ENCODE peak calls at places on chromosome 3, in four cellular contexts. S is NCI-H2029, A is psoas muscle, U is ELF-1. L is an unnamed sample.

GRCh38 chr3:177284383-177284881 is 87.2 kb upstream of the TBL1XR1 start:
- DNase-seq in U (peak), A (peak), S (peak), L (no peak)

GRCh38 chr3:157408499-157409149 is 28.0 kb upstream of the PTX3 start:
- DNase-seq in A (no peak), S (no peak), U (no peak), L (no peak)

GRCh38 chr3:9396301-9396631 is 1.1 kb upstream of the SETD5 start:
- DNase-seq in S (peak), A (no peak), U (peak), L (no peak)

GRCh38 chr3:126266291-126266840 is 86.0 kb upstream of the ALDH1L1 start:
- DNase-seq in U (peak), S (no peak), A (peak), L (peak)

GRCh38 chr3:171614318-171614967 is 154.2 kb upstream of the TNIK start:
- DNase-seq in A (peak), U (peak), S (no peak), L (no peak)

GRCh38 chr3:43779850-43780249 is 89.1 kb downstream of the ABHD5 start:
- DNase-seq in A (no peak), U (no peak), S (no peak), L (no peak)

GRCh38 chr3:48962939-48963338 is 27.1 kb upstream of the P4HTM start:
- DNase-seq in U (no peak), S (no peak), A (no peak), L (no peak)

GRCh38 chr3:63413523-63413922 is 135.4 kb downstream of the SYNPR start:
- DNase-seq in U (no peak), A (no peak), S (no peak), L (no peak)

GRCh38 chr3:41295740-41296139 is 96.4 kb downstream of the CTNNB1 start:
- DNase-seq in U (no peak), S (no peak), A (no peak), L (no peak)

GRCh38 chr3:131708216-131708615 is 205.4 kb upstream of the MRPL3 start:
- DNase-seq in U (no peak), A (no peak), S (no peak), L (no peak)

GRCh38 chr3:71926690-71927089 is 141.7 kb upstream of the PROK2 start:
- DNase-seq in U (peak), A (no peak), S (no peak), L (no peak)

GRCh38 chr3:51982838-51983577 is at the start of gene ACY1:
- DNase-seq in S (peak), A (peak), U (peak), L (peak)